ENCODE peak calls at places on chromosomes 13 and 19, in five cellular contexts. Q is HepG2, T is mucosa of descending colon, Y is body of pancreas, W is breast epithelium. O is an unnamed sample.

GRCh38 chr13:97318532-97318931 is 96.4 kb downstream of the MBNL2 start:
- DNase-seq in Q (no peak), T (no peak), Y (no peak), W (no peak), O (no peak)

GRCh38 chr19:17073869-17074627 is 1.2 kb downstream of the HAUS8 start:
- DNase-seq in Q (no peak), T (peak; percentile 40), Y (no peak), W (no peak), O (peak; percentile 38)

GRCh38 chr13:43522788-43523187 is 264.0 kb downstream of the ENOX1 start:
- DNase-seq in Q (no peak), T (no peak), Y (no peak), W (no peak), O (no peak)

GRCh38 chr19:7742991-7743390 is 4.3 kb downstream of the CD209 start:
- DNase-seq in Q (no peak), T (no peak), Y (no peak), W (no peak), O (no peak)

GRCh38 chr13:29457299-29457698 is 138.2 kb downstream of the SLC7A1 start:
- DNase-seq in Q (no peak), T (no peak), Y (no peak), W (no peak), O (no peak)

GRCh38 chr19:31313291-31314030 is 35.8 kb downstream of the TSHZ3 start:
- DNase-seq in Q (no peak), T (no peak), Y (no peak), W (no peak), O (no peak)

GRCh38 chr13:40983725-40984669 is 35.1 kb downstream of the ELF1 start:
- DNase-seq in Q (no peak), T (no peak), Y (no peak), W (no peak), O (no peak)

GRCh38 chr13:43301341-43301969 is 278.1 kb downstream of the DNAJC15 start:
- DNase-seq in Q (no peak), T (no peak), Y (no peak), W (no peak), O (no peak)

GRCh38 chr13:48954086-48954485 is 21.6 kb upstream of the FNDC3A start:
- DNase-seq in Q (peak; percentile 15), T (no peak), Y (no peak), W (no peak), O (no peak)

GRCh38 chr13:23766199-23766771 is 122.9 kb downstream of the MIPEP start:
- DNase-seq in Q (no peak), T (no peak), Y (no peak), W (no peak), O (no peak)

GRCh38 chr13:29497137-29497654 is 98.3 kb downstream of the SLC7A1 start:
- DNase-seq in Q (no peak), T (peak; percentile 26), Y (peak; percentile 47), W (no peak), O (no peak)

GRCh38 chr19:43595605-43595998 is 332 bp downstream of the IRGQ start:
- DNase-seq in Q (no peak), T (no peak), Y (no peak), W (peak; percentile 37), O (no peak)

GRCh38 chr13:100148422-100148821 is 59.5 kb downstream of the PCCA start:
- DNase-seq in Q (no peak), T (no peak), Y (no peak), W (no peak), O (no peak)

GRCh38 chr13:75864718-75865117 is 228.6 kb downstream of the LMO7 start:
- DNase-seq in Q (peak; percentile 35), T (no peak), Y (no peak), W (no peak), O (no peak)

GRCh38 chr19:28594737-28595136 is 618.2 kb downstream of the UQCRFS1 start:
- DNase-seq in Q (no peak), T (no peak), Y (no peak), W (no peak), O (no peak)

GRCh38 chr13:27918041-27918917 is 1.5 kb upstream of the PDX1 start:
- DNase-seq in Q (no peak), T (no peak), Y (peak; percentile 56), W (no peak), O (peak; percentile 56)

GRCh38 chr13:25384747-25385270 is 13.0 kb downstream of the ATP8A2 start:
- DNase-seq in Q (no peak), T (no peak), Y (no peak), W (no peak), O (no peak)

GRCh38 chr19:55113570-55114039 is 3.8 kb downstream of the PPP1R12C start:
- DNase-seq in Q (peak; percentile 38), T (peak; percentile 71), Y (peak; percentile 83), W (peak; percentile 78), O (no peak)

GRCh38 chr19:37506387-37507166 is at the start of gene ZNF793:
- DNase-seq in Q (no peak), T (peak; percentile 87), Y (peak; percentile 78), W (peak; percentile 82), O (peak; percentile 88)

GRCh38 chr19:41332468-41332867 is 21.3 kb downstream of the TGFB1 start:
- DNase-seq in Q (no peak), T (no peak), Y (no peak), W (no peak), O (no peak)

GRCh38 chr19:9883764-9884163 is 48.6 kb downstream of the PIN1 start:
- DNase-seq in Q (no peak), T (no peak), Y (no peak), W (no peak), O (no peak)

GRCh38 chr13:50357586-50358118 is 342.4 kb downstream of the KCNRG start:
- DNase-seq in Q (no peak), T (peak; percentile 30), Y (peak; percentile 85), W (peak; percentile 58), O (peak; percentile 13)

GRCh38 chr19:17949956-17950309 is 17.0 kb upstream of the KCNN1 start:
- DNase-seq in Q (no peak), T (no peak), Y (no peak), W (no peak), O (no peak)

GRCh38 chr19:10855879-10856522 is 7.8 kb downstream of the C19orf38 start:
- DNase-seq in Q (no peak), T (peak; percentile 49), Y (no peak), W (no peak), O (peak; percentile 45)

GRCh38 chr13:42007844-42008243 is 40.6 kb upstream of the DGKH start:
- DNase-seq in Q (no peak), T (no peak), Y (no peak), W (no peak), O (no peak)

DNA sequence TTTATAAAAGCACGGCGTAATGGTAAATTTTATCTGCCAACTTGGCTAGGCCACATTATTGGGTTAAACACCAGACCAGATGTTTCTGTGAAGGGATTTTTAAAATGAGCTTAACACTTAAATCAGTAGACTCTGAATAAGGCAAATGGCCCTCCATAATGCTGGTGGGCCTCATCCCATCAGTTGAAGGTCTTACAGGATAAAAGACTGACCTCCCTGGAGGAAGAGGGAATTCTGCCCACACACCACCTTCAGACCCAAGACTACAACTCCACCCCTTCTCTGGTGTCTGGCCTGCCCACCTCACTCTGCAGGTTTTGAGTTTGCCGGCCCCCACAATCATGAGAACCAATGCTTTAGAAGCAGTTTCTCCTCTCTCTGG is 96.4 kb downstream of the COL4A1 start:
- DNase-seq in Q (no peak), T (no peak), Y (no peak), W (no peak), O (no peak)
- H3K36me3 ChIP-seq in Q (no peaks in the 10 kb centered on the region), T (no peaks in the 10 kb centered on the region), Y (no peaks in the 10 kb centered on the region), W (no peaks in the 10 kb centered on the region), O (peaks cover 2% of the 10 kb centered on the region)

GRCh38 chr19:48476176-48476575 is 7.0 kb downstream of the CYTH2 start:
- DNase-seq in Q (no peak), T (no peak), Y (no peak), W (no peak), O (no peak)
- H3K36me3 ChIP-seq in Q (peaks cover 52% of the 10 kb centered on the region), T (peaks cover 10% of the 10 kb centered on the region), Y (peaks cover 24% of the 10 kb centered on the region), W (no peaks in the 10 kb centered on the region), O (peaks cover 8% of the 10 kb centered on the region)

DNA sequence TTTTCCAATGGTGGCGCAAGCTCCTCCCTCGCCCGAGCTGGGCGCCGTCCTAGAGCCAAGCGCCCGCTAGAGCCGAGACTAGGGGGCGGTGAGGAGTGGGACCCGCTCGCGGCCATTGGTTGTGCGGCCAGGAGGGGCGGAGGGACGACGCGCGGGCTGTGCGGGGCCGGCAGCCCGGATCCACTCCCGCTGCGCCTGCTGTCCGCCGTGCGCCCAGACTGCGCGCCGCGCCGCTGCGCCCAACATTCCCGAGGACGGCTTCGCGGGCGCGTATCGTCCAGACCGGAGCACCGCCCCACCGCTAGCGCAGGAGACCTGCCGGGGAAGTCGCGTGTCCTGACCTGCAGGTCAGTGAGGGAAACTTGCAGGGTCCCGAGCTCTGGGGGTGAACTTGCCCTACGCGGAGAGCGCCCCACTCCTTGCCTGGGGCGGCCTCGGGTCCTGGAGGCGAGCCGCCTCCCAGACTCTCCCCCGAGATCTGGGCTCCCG is at the start of gene SERTM1:
- DNase-seq in Q (no peak), T (no peak), Y (no peak), W (no peak), O (no peak)
- H3K36me3 ChIP-seq in Q (no peaks in the 10 kb centered on the region), T (no peaks in the 10 kb centered on the region), Y (no peaks in the 10 kb centered on the region), W (no peaks in the 10 kb centered on the region), O (no peaks in the 10 kb centered on the region)

GRCh38 chr19:15404780-15405211 is 14.0 kb downstream of the AKAP8L start:
- DNase-seq in Q (no peak), T (no peak), Y (no peak), W (no peak), O (no peak)
- H3K36me3 ChIP-seq in Q (peaks cover 78% of the 10 kb centered on the region), T (peaks cover 3% of the 10 kb centered on the region), Y (peaks cover 17% of the 10 kb centered on the region), W (peaks cover 3% of the 10 kb centered on the region), O (peaks cover 9% of the 10 kb centered on the region)

DNA sequence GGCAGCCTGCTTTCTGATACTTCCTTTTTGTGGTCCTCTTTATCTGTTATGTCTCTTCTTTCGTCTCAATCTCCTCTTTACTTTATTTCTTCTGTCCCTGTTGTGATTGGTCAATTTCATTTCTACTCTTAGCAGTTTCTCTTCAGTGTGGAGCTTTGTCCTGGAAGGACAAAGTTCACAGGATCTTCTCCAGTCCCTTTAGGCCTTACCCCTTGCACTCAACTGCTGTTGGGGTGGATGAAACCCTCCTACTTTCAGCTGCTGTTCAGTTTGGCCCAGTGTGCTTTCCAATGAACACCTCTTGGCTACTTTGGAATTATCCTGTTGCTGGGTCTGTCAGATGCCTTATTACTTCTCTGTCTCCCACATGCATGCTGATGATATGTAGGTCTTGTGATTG is 24.7 kb downstream of the WDR62 start:
- DNase-seq in Q (no peak), T (no peak), Y (no peak), W (no peak), O (no peak)
- H3K36me3 ChIP-seq in Q (peaks cover 37% of the 10 kb centered on the region), T (no peaks in the 10 kb centered on the region), Y (no peaks in the 10 kb centered on the region), W (no peaks in the 10 kb centered on the region), O (no peaks in the 10 kb centered on the region)

DNA sequence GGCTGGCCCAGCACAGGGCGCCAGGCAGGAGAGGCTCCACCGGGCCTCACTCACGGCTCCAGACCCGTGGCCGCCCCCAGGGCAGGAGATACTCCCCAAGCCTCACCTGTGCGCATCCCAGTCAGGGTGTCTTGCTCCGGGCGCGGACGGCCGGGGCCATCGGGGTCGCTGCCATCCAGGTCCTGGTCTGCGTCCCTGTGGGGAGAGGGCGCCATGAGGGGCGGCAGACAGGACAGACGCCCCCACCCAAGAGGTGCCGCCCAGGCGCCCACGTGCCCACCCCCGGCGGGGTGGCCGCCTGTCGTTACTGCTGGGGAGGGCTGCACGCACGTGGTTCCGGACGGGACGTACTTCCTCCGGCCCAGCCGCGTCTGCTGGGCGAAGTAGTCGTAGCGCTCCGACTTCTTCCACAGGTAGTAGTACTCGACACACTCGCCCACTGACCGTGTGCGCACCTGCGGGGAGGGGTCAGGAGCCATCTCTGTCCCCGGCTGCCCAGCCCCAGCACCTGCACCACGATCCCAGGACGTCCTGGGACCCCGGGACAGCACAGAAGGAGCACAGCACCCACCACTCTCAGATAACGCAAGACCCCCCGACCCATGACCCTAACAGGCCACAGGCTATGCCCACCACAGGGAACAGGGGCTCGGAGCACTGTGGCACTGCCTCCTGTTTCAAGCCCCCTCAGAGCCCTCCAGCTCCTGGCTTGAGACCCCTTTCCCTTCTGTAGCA is 17.4 kb upstream of the PLPP2 start:
- DNase-seq in Q (no peak), T (no peak), Y (no peak), W (no peak), O (no peak)
- H3K36me3 ChIP-seq in Q (peaks cover 43% of the 10 kb centered on the region), T (no peaks in the 10 kb centered on the region), Y (peaks cover 12% of the 10 kb centered on the region), W (peaks cover 11% of the 10 kb centered on the region), O (peaks cover 15% of the 10 kb centered on the region)

O was measured in small intestine.